ENCODE peak calls at places on chromosome 1, in four cellular contexts. O is A549, N is HepG2, Y is K562. J is an unnamed sample.

GRCh38 chr1:87077959-87078673 is 163.7 kb downstream of the HS2ST1 start:
- DNase-seq in O (no peak), N (no peak), Y (no peak), J (no peak)

GRCh38 chr1:21324368-21325137 is 34.3 kb upstream of the ECE1 start:
- DNase-seq in O (peak; percentile 77), N (no peak), Y (peak; percentile 73), J (peak; percentile 76)

GRCh38 chr1:95287078-95287477 is 53.1 kb downstream of the RWDD3 start:
- DNase-seq in O (no peak), N (peak; percentile 13), Y (no peak), J (peak; percentile 45)

GRCh38 chr1:85452859-85453430 is 12.0 kb downstream of the DDAH1 start:
- DNase-seq in O (no peak), N (no peak), Y (no peak), J (peak; percentile 24)

GRCh38 chr1:93878501-93878888 is 511 bp downstream of the DNTTIP2 start:
- DNase-seq in O (peak; percentile 18), N (peak; percentile 9), Y (peak; percentile 76), J (peak; percentile 24)

GRCh38 chr1:224579526-224579925 is 36.6 kb upstream of the CNIH3 start:
- DNase-seq in O (no peak), N (no peak), Y (no peak), J (no peak)

GRCh38 chr1:193418745-193419058 is 232.3 kb upstream of the B3GALT2 start:
- DNase-seq in O (no peak), N (no peak), Y (no peak), J (no peak)

GRCh38 chr1:27227765-27228164 is 6.7 kb upstream of the WDTC1 start:
- DNase-seq in O (no peak), N (no peak), Y (no peak), J (no peak)

GRCh38 chr1:226814751-226815496 is 55.5 kb upstream of the PSEN2 start:
- DNase-seq in O (peak; percentile 56), N (no peak), Y (no peak), J (no peak)

GRCh38 chr1:213737398-213738040 is 250.3 kb upstream of the PROX1 start:
- DNase-seq in O (no peak), N (peak; percentile 86), Y (no peak), J (no peak)

GRCh38 chr1:6960291-6960758 is 175.1 kb downstream of the CAMTA1 start:
- DNase-seq in O (no peak), N (no peak), Y (no peak), J (peak; percentile 58)

GRCh38 chr1:197619008-197619640 is 156.2 kb downstream of the DENND1B start:
- DNase-seq in O (no peak), N (peak; percentile 5), Y (no peak), J (no peak)

GRCh38 chr1:20485527-20486456 is at the start of gene CAMK2N1:
- DNase-seq in O (peak; percentile 66), N (peak; percentile 55), Y (peak; percentile 85), J (peak; percentile 89)

GRCh38 chr1:109466440-109467300 is at the start of gene SYPL2:
- DNase-seq in O (no peak), N (no peak), Y (peak; percentile 55), J (peak; percentile 79)

GRCh38 chr1:195773958-195774357 is 834.3 kb downstream of the KCNT2 start:
- DNase-seq in O (no peak), N (no peak), Y (no peak), J (no peak)

DNA sequence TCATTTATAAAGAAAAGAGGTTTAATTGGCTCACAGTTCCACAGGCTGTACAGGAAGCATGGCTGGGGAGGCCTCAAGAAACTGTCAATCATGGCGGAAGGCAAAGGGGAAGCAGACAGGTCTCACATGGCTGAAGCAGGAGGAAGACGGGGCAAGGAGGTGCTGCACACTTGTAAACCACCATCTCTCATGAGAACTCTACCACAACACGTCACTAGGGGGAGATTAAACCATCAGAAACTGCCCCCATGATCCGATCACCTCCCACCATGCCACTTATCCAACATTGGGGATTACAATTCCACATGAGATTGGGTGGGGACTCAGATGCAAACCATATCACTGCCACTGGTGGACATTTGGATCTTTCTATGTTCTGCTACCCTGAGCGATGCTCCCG is 351.4 kb downstream of the NPHP4 start:
- DNase-seq in O (no peak), N (no peak), Y (no peak), J (no peak)
- TF ChIP-seq SMC3 in O (no peak), N (no peak), Y (no peak), J (peak; percentile 5)

GRCh38 chr1:172946814-172947507 is 103.8 kb downstream of the TNFSF18 start:
- DNase-seq in O (no peak), N (no peak), Y (no peak), J (no peak)
- TF ChIP-seq SMC3 in O (no peak), N (no peak), Y (no peak), J (no peak)

DNA sequence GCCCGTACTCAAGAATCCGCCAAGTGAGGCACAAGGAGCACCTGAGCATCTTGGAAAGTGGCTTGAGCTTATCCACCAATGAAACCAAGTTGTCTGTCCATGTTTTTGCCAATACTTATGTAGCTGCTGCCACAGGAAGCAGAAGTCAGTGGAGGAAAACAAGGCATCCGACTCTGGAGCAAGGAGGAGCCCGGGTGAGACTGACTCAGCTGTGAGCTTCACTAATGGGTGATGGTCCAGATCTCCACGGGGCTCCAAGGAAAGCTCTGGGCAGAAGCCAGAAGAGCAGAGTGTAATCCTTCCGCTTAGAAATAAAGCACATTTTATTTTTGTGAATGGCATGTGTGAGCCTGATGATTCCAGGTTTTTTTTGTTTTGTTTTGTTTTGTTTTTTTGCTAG is 12.3 kb upstream of the SSR2 start:
- DNase-seq in O (no peak), N (no peak), Y (no peak), J (no peak)
- TF ChIP-seq SMC3 in O (no peak), N (no peak), Y (no peak), J (no peak)

GRCh38 chr1:43441166-43441893 is 12.4 kb downstream of the HYI start:
- DNase-seq in O (no peak), N (no peak), Y (no peak), J (no peak)
- TF ChIP-seq SMC3 in O (no peak), N (no peak), Y (no peak), J (no peak)

DNA sequence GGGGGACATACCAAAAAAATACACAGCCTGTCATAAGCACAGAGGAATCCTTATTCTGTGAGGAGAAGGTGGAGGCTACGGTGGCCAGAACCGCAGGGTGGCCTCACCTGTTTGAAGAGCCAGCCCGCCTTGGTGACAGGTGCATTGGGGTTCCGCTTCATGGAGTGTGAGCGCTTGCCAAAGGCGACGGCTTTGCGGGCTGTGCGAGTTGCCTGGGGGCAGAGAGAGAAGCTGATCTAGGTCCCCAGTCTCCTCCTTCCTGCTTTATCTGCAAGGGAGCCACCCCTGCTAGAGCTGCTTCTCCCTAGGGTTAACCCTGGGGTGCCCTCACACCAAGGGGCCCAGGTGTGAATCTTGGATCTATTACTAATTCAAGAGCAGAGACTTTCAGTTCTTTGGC is 54.3 kb upstream of the GOLT1A start:
- DNase-seq in O (no peak), N (no peak), Y (no peak), J (no peak)
- TF ChIP-seq SMC3 in O (no peak), N (no peak), Y (no peak), J (no peak)

DNA sequence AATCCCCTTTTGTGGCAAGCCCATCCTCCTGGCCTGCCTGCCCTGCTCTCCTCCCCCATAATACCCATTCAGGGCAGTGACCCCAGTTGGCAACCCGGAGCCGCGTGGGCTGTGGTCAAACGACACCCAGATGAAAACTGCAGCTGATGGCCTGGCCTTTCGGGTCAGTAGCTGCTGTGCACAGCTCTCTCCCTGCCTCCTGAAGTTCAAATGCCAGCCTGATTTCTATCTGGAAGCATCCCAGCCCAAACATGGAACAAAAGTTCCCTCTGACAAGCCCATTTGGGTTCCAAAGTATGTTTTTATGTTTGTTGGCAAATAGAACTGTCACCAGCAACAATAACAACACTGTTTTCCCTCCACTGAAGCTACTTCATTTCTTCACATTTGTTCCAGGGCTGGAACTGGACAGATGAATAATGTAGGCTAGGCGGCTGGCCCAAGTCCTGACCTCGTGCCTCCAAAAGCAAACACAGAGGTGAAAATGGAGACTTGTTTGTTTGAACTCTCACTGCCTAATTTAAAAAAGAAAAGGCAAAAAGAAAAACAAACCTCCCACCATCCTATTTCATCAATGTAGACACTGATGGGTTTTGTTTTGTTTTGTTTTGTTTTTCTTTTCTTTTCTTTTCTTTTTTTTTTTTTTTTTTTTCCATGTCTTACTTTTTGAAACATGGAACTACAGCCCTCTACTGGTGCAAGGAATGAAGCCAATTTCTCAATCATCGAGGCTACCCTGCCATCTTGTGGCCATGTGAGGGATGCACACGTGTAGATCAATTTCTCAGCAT is 179.0 kb downstream of the ADSS2 start:
- DNase-seq in O (peak; percentile 68), N (peak; percentile 70), Y (peak; percentile 83), J (peak; percentile 76)
- TF ChIP-seq SMC3 in O (peak; percentile 99), N (peak; percentile 99), Y (peak; percentile 99), J (peak; percentile 99)

GRCh38 chr1:153548722-153549695 is at the start of gene S100A3:
- DNase-seq in O (peak; percentile 91), N (no peak), Y (no peak), J (no peak)
- TF ChIP-seq SMC3 in O (peak; percentile 47), N (no peak), Y (no peak), J (peak; percentile 10)

J was measured in SK-N-SH.